ENCODE peak calls at places on chromosomes 4 and X, in eight cellular contexts. One of them, this sample, is unnamed.

GRCh38 chr4:3850128-3850527 is 83.9 kb downstream of the ADRA2C start:
- DNase-seq in sigmoid colon: no peak
- DNase-seq in transverse colon: no peak
- DNase-seq in Caco-2: no peak
- DNase-seq in CD8-positive, alpha-beta memory T cell: no peak
- DNase-seq in fibroblast of pulmonary artery: no peak
- DNase-seq in AG09309: no peak
- DNase-seq in right atrium auricular region: no peak
- DNase-seq in this sample: no peak

GRCh38 chrX:22090181-22090580 is 58.1 kb downstream of the PHEX start:
- DNase-seq in transverse colon: no peak
- DNase-seq in right atrium auricular region: no peak
- DNase-seq in CD8-positive, alpha-beta memory T cell: no peak
- DNase-seq in Caco-2: no peak
- DNase-seq in fibroblast of pulmonary artery: peak
- DNase-seq in AG09309: no peak
- DNase-seq in sigmoid colon: no peak
- DNase-seq in this sample: no peak

GRCh38 chrX:68936186-68936585 is 107.4 kb downstream of the EFNB1 start:
- DNase-seq in transverse colon: peak
- DNase-seq in Caco-2: no peak
- DNase-seq in right atrium auricular region: no peak
- DNase-seq in AG09309: no peak
- DNase-seq in CD8-positive, alpha-beta memory T cell: no peak
- DNase-seq in sigmoid colon: peak
- DNase-seq in fibroblast of pulmonary artery: no peak
- DNase-seq in this sample: no peak

GRCh38 chrX:153477458-153477857 is 7.1 kb upstream of the HAUS7 start:
- DNase-seq in AG09309: no peak
- DNase-seq in right atrium auricular region: no peak
- DNase-seq in CD8-positive, alpha-beta memory T cell: no peak
- DNase-seq in transverse colon: no peak
- DNase-seq in fibroblast of pulmonary artery: no peak
- DNase-seq in Caco-2: no peak
- DNase-seq in sigmoid colon: no peak
- DNase-seq in this sample: no peak

GRCh38 chr4:73230865-73231517 is 27.6 kb downstream of the ANKRD17 start:
- DNase-seq in CD8-positive, alpha-beta memory T cell: no peak
- DNase-seq in sigmoid colon: no peak
- DNase-seq in right atrium auricular region: no peak
- DNase-seq in AG09309: no peak
- DNase-seq in fibroblast of pulmonary artery: no peak
- DNase-seq in Caco-2: no peak
- DNase-seq in transverse colon: no peak
- DNase-seq in this sample: no peak

GRCh38 chr4:76803522-76803921 is 94.4 kb downstream of the SOWAHB start:
- DNase-seq in right atrium auricular region: no peak
- DNase-seq in Caco-2: no peak
- DNase-seq in transverse colon: no peak
- DNase-seq in sigmoid colon: no peak
- DNase-seq in CD8-positive, alpha-beta memory T cell: no peak
- DNase-seq in AG09309: peak
- DNase-seq in fibroblast of pulmonary artery: peak
- DNase-seq in this sample: no peak

GRCh38 chr4:99390060-99390459 is 37.5 kb upstream of the ADH1C start:
- DNase-seq in CD8-positive, alpha-beta memory T cell: no peak
- DNase-seq in right atrium auricular region: no peak
- DNase-seq in transverse colon: no peak
- DNase-seq in AG09309: no peak
- DNase-seq in Caco-2: no peak
- DNase-seq in sigmoid colon: no peak
- DNase-seq in fibroblast of pulmonary artery: peak
- DNase-seq in this sample: no peak

GRCh38 chr4:17667653-17668201 is 53.3 kb downstream of the MED28 start:
- DNase-seq in transverse colon: no peak
- DNase-seq in fibroblast of pulmonary artery: no peak
- DNase-seq in CD8-positive, alpha-beta memory T cell: no peak
- DNase-seq in AG09309: no peak
- DNase-seq in Caco-2: no peak
- DNase-seq in right atrium auricular region: no peak
- DNase-seq in sigmoid colon: no peak
- DNase-seq in this sample: no peak

GRCh38 chrX:107714196-107714811 is 61.3 kb downstream of the TSC22D3 start:
- DNase-seq in Caco-2: no peak
- DNase-seq in right atrium auricular region: no peak
- DNase-seq in fibroblast of pulmonary artery: peak
- DNase-seq in AG09309: no peak
- DNase-seq in CD8-positive, alpha-beta memory T cell: peak
- DNase-seq in transverse colon: peak
- DNase-seq in sigmoid colon: no peak
- DNase-seq in this sample: no peak

GRCh38 chr4:73895201-73896177 is 26.3 kb downstream of the CXCL1 start:
- DNase-seq in transverse colon: peak
- DNase-seq in AG09309: no peak
- DNase-seq in CD8-positive, alpha-beta memory T cell: no peak
- DNase-seq in Caco-2: no peak
- DNase-seq in sigmoid colon: no peak
- DNase-seq in right atrium auricular region: no peak
- DNase-seq in fibroblast of pulmonary artery: peak
- DNase-seq in this sample: no peak

GRCh38 chrX:72644946-72645345 is 69.2 kb downstream of the PHKA1 start:
- DNase-seq in sigmoid colon: no peak
- DNase-seq in fibroblast of pulmonary artery: no peak
- DNase-seq in CD8-positive, alpha-beta memory T cell: no peak
- DNase-seq in Caco-2: no peak
- DNase-seq in AG09309: no peak
- DNase-seq in transverse colon: no peak
- DNase-seq in right atrium auricular region: no peak
- DNase-seq in this sample: no peak

GRCh38 chr4:77219266-77219665 is 62.3 kb downstream of the CCNG2 start:
- DNase-seq in right atrium auricular region: no peak
- DNase-seq in sigmoid colon: no peak
- DNase-seq in transverse colon: no peak
- DNase-seq in fibroblast of pulmonary artery: no peak
- DNase-seq in AG09309: no peak
- DNase-seq in CD8-positive, alpha-beta memory T cell: no peak
- DNase-seq in Caco-2: no peak
- DNase-seq in this sample: no peak

GRCh38 chr4:10584042-10584441 is 100.5 kb downstream of the CLNK start:
- DNase-seq in AG09309: peak
- DNase-seq in Caco-2: no peak
- DNase-seq in transverse colon: peak
- DNase-seq in CD8-positive, alpha-beta memory T cell: no peak
- DNase-seq in right atrium auricular region: no peak
- DNase-seq in sigmoid colon: no peak
- DNase-seq in fibroblast of pulmonary artery: peak
- DNase-seq in this sample: no peak

GRCh38 chrX:10157545-10157944 is 770 bp downstream of the CLCN4 start:
- DNase-seq in sigmoid colon: no peak
- DNase-seq in fibroblast of pulmonary artery: peak
- DNase-seq in AG09309: no peak
- DNase-seq in CD8-positive, alpha-beta memory T cell: no peak
- DNase-seq in transverse colon: no peak
- DNase-seq in Caco-2: no peak
- DNase-seq in right atrium auricular region: no peak
- DNase-seq in this sample: no peak

GRCh38 chr4:108828620-108829019 is 65.8 kb upstream of the ETNPPL start:
- DNase-seq in right atrium auricular region: no peak
- DNase-seq in Caco-2: no peak
- DNase-seq in transverse colon: no peak
- DNase-seq in AG09309: no peak
- DNase-seq in CD8-positive, alpha-beta memory T cell: no peak
- DNase-seq in fibroblast of pulmonary artery: no peak
- DNase-seq in sigmoid colon: no peak
- DNase-seq in this sample: no peak

GRCh38 chr4:5010984-5011383 is 8.3 kb downstream of the CYTL1 start:
- DNase-seq in transverse colon: no peak
- DNase-seq in fibroblast of pulmonary artery: no peak
- DNase-seq in right atrium auricular region: no peak
- DNase-seq in Caco-2: no peak
- DNase-seq in sigmoid colon: no peak
- DNase-seq in AG09309: no peak
- DNase-seq in CD8-positive, alpha-beta memory T cell: no peak
- DNase-seq in this sample: no peak

GRCh38 chr4:79042079-79042674 is 102.9 kb upstream of the PAQR3 start:
- DNase-seq in right atrium auricular region: no peak
- DNase-seq in Caco-2: no peak
- DNase-seq in transverse colon: no peak
- DNase-seq in fibroblast of pulmonary artery: peak
- DNase-seq in sigmoid colon: no peak
- DNase-seq in CD8-positive, alpha-beta memory T cell: no peak
- DNase-seq in AG09309: no peak
- DNase-seq in this sample: no peak

GRCh38 chr4:89511776-89512175 is 204.2 kb upstream of the GPRIN3 start:
- DNase-seq in AG09309: no peak
- DNase-seq in right atrium auricular region: no peak
- DNase-seq in Caco-2: no peak
- DNase-seq in CD8-positive, alpha-beta memory T cell: no peak
- DNase-seq in sigmoid colon: no peak
- DNase-seq in transverse colon: no peak
- DNase-seq in fibroblast of pulmonary artery: no peak
- DNase-seq in this sample: no peak

GRCh38 chrX:19956923-19957322 is 33.9 kb downstream of the BCLAF3 start:
- DNase-seq in Caco-2: no peak
- DNase-seq in AG09309: peak
- DNase-seq in sigmoid colon: no peak
- DNase-seq in transverse colon: no peak
- DNase-seq in right atrium auricular region: no peak
- DNase-seq in fibroblast of pulmonary artery: no peak
- DNase-seq in CD8-positive, alpha-beta memory T cell: no peak
- DNase-seq in this sample: no peak

GRCh38 chrX:48937065-48937907 is 18.5 kb upstream of the PIM2 start:
- DNase-seq in transverse colon: peak
- DNase-seq in AG09309: no peak
- DNase-seq in right atrium auricular region: no peak
- DNase-seq in fibroblast of pulmonary artery: peak
- DNase-seq in sigmoid colon: no peak
- DNase-seq in Caco-2: no peak
- DNase-seq in CD8-positive, alpha-beta memory T cell: peak
- DNase-seq in this sample: peak

DNA sequence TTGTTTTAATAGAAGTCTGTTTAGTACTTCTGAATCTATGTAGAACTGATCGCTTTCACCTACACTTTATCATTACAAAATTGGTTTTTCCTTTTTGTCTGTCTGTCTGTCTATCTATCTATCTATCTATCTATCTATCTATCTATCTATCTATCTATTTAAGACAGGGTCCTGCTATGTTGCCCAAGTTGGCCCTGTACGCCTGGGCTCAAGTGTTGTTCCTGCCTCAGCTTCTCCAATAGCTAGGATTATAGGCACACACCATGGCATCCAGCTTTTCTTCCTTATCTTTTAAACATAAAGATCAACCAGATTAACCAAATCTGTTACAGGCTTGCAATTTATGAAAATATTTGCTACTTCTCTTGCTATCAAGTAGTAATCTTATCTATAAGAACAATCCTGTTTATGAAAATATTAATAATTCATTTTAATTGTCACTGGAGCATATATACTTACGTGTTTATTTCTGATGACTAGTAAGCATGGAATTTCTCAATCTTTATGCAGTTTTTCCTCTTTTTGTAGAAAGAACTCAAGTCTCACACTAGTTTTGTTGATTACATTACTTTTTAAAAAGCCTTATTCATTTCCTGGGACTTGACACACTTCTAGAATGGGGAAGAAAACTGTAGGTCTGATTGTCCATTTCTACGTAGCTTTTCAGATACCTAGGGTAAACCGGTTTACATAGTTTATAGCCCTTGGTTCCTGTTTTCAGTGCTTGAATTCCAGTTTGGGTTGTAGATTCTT is 24.6 kb downstream of the KIAA0232 start:
- DNase-seq in CD8-positive, alpha-beta memory T cell: no peak
- DNase-seq in right atrium auricular region: no peak
- DNase-seq in sigmoid colon: no peak
- DNase-seq in AG09309: no peak
- DNase-seq in transverse colon: no peak
- DNase-seq in Caco-2: no peak
- DNase-seq in fibroblast of pulmonary artery: peak
- DNase-seq in this sample: no peak
- H3K4me3 ChIP-seq in CD8-positive, alpha-beta memory T cell: no peak
- H3K4me3 ChIP-seq in right atrium auricular region: no peak
- H3K4me3 ChIP-seq in sigmoid colon: no peak
- H3K4me3 ChIP-seq in AG09309: no peak
- H3K4me3 ChIP-seq in transverse colon: no peak
- H3K4me3 ChIP-seq in Caco-2: no peak
- H3K4me3 ChIP-seq in fibroblast of pulmonary artery: no peak
- H3K4me3 ChIP-seq in this sample: no peak

DNA sequence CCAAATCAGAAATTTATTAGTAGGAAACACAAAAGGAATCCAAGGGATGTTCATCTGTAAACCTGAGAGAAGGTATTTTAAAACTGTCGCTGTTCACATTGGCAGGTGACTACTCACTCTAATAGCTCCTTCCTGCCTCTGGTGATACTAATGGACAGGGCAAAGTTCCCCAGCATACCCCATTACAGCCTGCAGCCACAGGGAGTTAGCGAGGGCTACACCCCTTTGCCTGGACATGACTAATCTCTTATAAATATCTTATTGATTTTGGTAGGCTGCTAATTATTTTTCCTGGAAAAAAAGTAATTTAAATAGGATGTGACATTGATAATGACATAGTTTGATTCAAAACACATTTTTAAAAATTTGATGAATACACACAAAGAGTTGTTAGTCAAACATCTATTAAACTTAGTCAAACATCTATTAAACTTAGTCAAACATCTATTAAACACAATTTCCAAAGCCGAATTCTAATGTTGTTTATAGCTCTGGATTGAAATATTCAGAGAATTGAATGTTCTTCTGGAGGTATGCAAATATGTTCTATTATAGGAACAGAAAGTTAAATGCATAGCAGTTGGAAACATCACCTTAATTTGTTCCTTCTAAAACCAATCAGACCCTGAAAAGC is 83.0 kb upstream of the CBR4 start:
- DNase-seq in sigmoid colon: no peak
- DNase-seq in Caco-2: no peak
- DNase-seq in AG09309: no peak
- DNase-seq in right atrium auricular region: no peak
- DNase-seq in transverse colon: no peak
- DNase-seq in fibroblast of pulmonary artery: no peak
- DNase-seq in CD8-positive, alpha-beta memory T cell: no peak
- DNase-seq in this sample: no peak
- H3K4me3 ChIP-seq in sigmoid colon: no peak
- H3K4me3 ChIP-seq in Caco-2: no peak
- H3K4me3 ChIP-seq in AG09309: no peak
- H3K4me3 ChIP-seq in right atrium auricular region: no peak
- H3K4me3 ChIP-seq in transverse colon: no peak
- H3K4me3 ChIP-seq in fibroblast of pulmonary artery: no peak
- H3K4me3 ChIP-seq in CD8-positive, alpha-beta memory T cell: no peak
- H3K4me3 ChIP-seq in this sample: no peak

GRCh38 chrX:26138043-26138442 is at the start of gene MAGEB18:
- DNase-seq in CD8-positive, alpha-beta memory T cell: no peak
- DNase-seq in right atrium auricular region: no peak
- DNase-seq in sigmoid colon: no peak
- DNase-seq in AG09309: no peak
- DNase-seq in Caco-2: no peak
- DNase-seq in transverse colon: no peak
- DNase-seq in fibroblast of pulmonary artery: no peak
- DNase-seq in this sample: no peak
- H3K4me3 ChIP-seq in CD8-positive, alpha-beta memory T cell: no peak
- H3K4me3 ChIP-seq in right atrium auricular region: no peak
- H3K4me3 ChIP-seq in sigmoid colon: no peak
- H3K4me3 ChIP-seq in AG09309: no peak
- H3K4me3 ChIP-seq in Caco-2: no peak
- H3K4me3 ChIP-seq in transverse colon: no peak
- H3K4me3 ChIP-seq in fibroblast of pulmonary artery: no peak
- H3K4me3 ChIP-seq in this sample: no peak

GRCh38 chr4:163988391-163988790 is 493.9 kb downstream of the TMA16 start:
- DNase-seq in sigmoid colon: no peak
- DNase-seq in transverse colon: no peak
- DNase-seq in CD8-positive, alpha-beta memory T cell: no peak
- DNase-seq in fibroblast of pulmonary artery: no peak
- DNase-seq in AG09309: no peak
- DNase-seq in Caco-2: no peak
- DNase-seq in right atrium auricular region: no peak
- DNase-seq in this sample: no peak
- H3K4me3 ChIP-seq in sigmoid colon: no peak
- H3K4me3 ChIP-seq in transverse colon: no peak
- H3K4me3 ChIP-seq in CD8-positive, alpha-beta memory T cell: no peak
- H3K4me3 ChIP-seq in fibroblast of pulmonary artery: no peak
- H3K4me3 ChIP-seq in AG09309: no peak
- H3K4me3 ChIP-seq in Caco-2: no peak
- H3K4me3 ChIP-seq in right atrium auricular region: no peak
- H3K4me3 ChIP-seq in this sample: no peak

This sample was measured in lung.